ENCODE peak calls at places on chromosomes 4 and X, in nine cellular contexts. A is IMR-90, C is mesendoderm, F is tibial artery, O is adrenal gland, P is upper lobe of right lung, S is esophagus muscularis mucosa, M is endodermal cell, G is colonic mucosa. J is an unnamed sample.

GRCh38 chrX:13099121-13099520 is 54.7 kb upstream of the FAM9C start:
- DNase-seq in A (no peak), C (no peak), F (no peak), O (no peak), P (no peak), S (no peak), M (no peak), G (no peak), J (no peak)

GRCh38 chrX:22053486-22053885 is 21.4 kb downstream of the PHEX start:
- DNase-seq in A (peak; percentile 9), C (no peak), F (no peak), O (no peak), P (no peak), S (no peak), M (no peak), G (no peak), J (no peak)

GRCh38 chrX:152876931-152877840 is 20.7 kb upstream of the ZNF185 start:
- DNase-seq in A (no peak), C (no peak), F (no peak), O (no peak), P (no peak), S (no peak), M (peak; percentile 13), G (no peak), J (no peak)

GRCh38 chr4:121827851-121828250 is 4.2 kb upstream of the CCNA2 start:
- DNase-seq in A (peak; percentile 64), C (no peak), F (no peak), O (no peak), P (no peak), S (no peak), M (no peak), G (no peak), J (no peak)

GRCh38 chrX:102658551-102658950 is 7.3 kb downstream of the GPRASP1 start:
- DNase-seq in A (no peak), C (no peak), F (no peak), O (no peak), P (no peak), S (no peak), M (no peak), G (no peak), J (no peak)

GRCh38 chr4:159070742-159071141 is 32.1 kb upstream of the RAPGEF2 start:
- DNase-seq in A (peak; percentile 74), C (no peak), F (no peak), O (no peak), P (no peak), S (peak; percentile 42), M (no peak), G (no peak), J (peak; percentile 78)

GRCh38 chr4:156765277-156765676 is 206.3 kb downstream of the PDGFC start:
- DNase-seq in A (peak; percentile 28), C (no peak), F (no peak), O (no peak), P (no peak), S (no peak), M (no peak), G (no peak), J (no peak)

GRCh38 chr4:143234153-143234552 is 49.4 kb downstream of the USP38 start:
- DNase-seq in A (peak; percentile 61), C (no peak), F (no peak), O (no peak), P (no peak), S (no peak), M (no peak), G (no peak), J (no peak)

GRCh38 chrX:136714626-136715599 is 65.8 kb downstream of the ARHGEF6 start:
- DNase-seq in A (no peak), C (no peak), F (no peak), O (no peak), P (no peak), S (no peak), M (no peak), G (no peak), J (no peak)

GRCh38 chr4:158895797-158896442 is 127.1 kb downstream of the FNIP2 start:
- DNase-seq in A (peak; percentile 46), C (peak; percentile 81), F (no peak), O (no peak), P (no peak), S (no peak), M (peak; percentile 71), G (peak; percentile 28), J (no peak)

DNA sequence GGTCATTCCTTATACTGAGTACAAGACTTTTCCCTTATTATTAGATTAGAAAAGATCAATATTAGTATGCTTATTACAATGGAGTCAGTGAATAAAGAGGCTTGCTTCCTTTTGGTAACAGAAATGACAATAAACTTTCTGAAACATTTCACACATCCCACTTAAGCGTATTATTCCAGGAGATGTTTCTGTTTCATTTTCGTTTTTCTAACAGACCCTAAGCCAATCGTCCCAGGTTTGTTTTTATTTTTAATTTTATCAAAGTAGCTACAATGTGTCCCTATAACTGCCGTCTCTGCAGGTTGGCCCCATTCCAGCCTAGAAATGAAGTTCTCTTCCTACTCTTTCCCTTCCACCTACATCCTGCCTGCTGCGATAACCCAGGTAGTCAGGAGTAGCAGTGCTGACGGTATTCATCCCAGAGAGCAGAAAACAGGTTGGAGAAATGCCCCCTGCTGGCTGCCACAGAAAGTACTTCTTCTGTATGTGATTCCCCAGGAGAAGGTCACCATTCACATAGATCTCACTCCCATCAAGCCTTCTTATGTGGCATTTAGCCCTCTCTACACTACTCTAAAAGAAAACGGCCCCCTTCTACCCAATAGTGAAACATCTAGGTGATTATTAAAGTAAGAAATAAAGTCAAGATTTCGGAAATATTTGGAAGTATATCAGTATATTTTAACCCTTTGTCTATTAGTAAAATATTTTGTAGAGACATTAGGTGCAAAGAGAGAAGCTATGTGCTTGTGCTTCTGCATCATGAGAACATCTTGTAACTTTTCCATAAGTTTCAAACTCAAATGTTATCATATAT is 40.4 kb downstream of the ENPEP start:
- DNase-seq in A (peak; percentile 51), C (peak; percentile 89), F (peak; percentile 70), O (peak; percentile 91), P (peak; percentile 73), S (no peak), M (peak; percentile 94), G (peak; percentile 85), J (peak; percentile 66)
- H3K4me3 ChIP-seq in A (peak overlapping the region; percentile 39), C (no peak overlapping the region), F (peak overlapping the region; percentile 40), O (no peak overlapping the region), P (peak overlapping the region; percentile 52), S (peak overlapping the region; percentile 50), M (no peak overlapping the region), G (peak overlapping the region; percentile 32), J (peak overlapping the region; percentile 38)

GRCh38 chr4:128820631-128821119 is 11.2 kb downstream of the JADE1 start:
- DNase-seq in A (no peak), C (no peak), F (no peak), O (no peak), P (no peak), S (no peak), M (no peak), G (no peak), J (no peak)

GRCh38 chr4:128819082-128819742 is 9.7 kb downstream of the JADE1 start:
- DNase-seq in A (peak; percentile 33), C (peak; percentile 55), F (no peak), O (no peak), P (no peak), S (no peak), M (no peak), G (no peak), J (no peak)

GRCh38 chr4:128823025-128823661 is 13.6 kb downstream of the JADE1 start:
- DNase-seq in A (peak; percentile 98), C (no peak), F (no peak), O (no peak), P (no peak), S (no peak), M (no peak), G (no peak), J (no peak)

GRCh38 chr4:128821151-128821550 is 11.7 kb downstream of the JADE1 start:
- DNase-seq in A (no peak), C (peak; percentile 88), F (no peak), O (no peak), P (no peak), S (no peak), M (no peak), G (no peak), J (no peak)

DNA sequence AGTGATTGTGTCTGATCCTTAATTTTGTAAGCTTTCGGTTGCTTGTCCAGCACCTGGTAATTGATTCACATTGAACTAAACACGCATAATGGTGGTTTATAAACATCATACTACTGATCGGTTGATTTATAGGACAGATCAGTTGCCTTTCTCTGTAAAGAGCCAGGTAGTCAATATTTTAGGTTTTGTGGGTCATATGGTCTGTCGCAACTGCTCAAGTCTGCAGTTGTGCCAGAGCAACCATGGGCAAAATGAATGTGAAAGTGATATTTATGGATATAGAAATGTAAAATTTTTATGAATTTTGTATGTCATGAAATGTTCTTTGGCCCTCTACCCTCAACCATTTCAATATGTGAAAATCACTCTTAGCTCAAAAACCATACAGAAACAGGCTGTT is 8.9 kb downstream of the JADE1 start:
- DNase-seq in A (no peak), C (no peak), F (no peak), O (no peak), P (no peak), S (no peak), M (no peak), G (no peak), J (no peak)
- H3K4me1 ChIP-seq in A (peaks cover 10% of the 10 kb centered on the region), C (peaks cover 3% of the 10 kb centered on the region), F (peaks cover 13% of the 10 kb centered on the region), O (peaks cover 5% of the 10 kb centered on the region), P (peaks cover 13% of the 10 kb centered on the region), S (peaks cover 32% of the 10 kb centered on the region), M (peaks cover 10% of the 10 kb centered on the region), G (no peaks in the 10 kb centered on the region), J (peaks cover 10% of the 10 kb centered on the region)

GRCh38 chr4:5893013-5893580 is at the start of gene CRMP1:
- DNase-seq in A (no peak), C (peak; percentile 77), F (no peak), O (no peak), P (no peak), S (no peak), M (peak; percentile 94), G (no peak), J (no peak)
- H3K27me3 ChIP-seq in A (peaks cover 69% of the 10 kb centered on the region), C (peaks cover 15% of the 10 kb centered on the region), F (peaks cover 80% of the 10 kb centered on the region), O (peaks cover 66% of the 10 kb centered on the region), P (peaks cover 59% of the 10 kb centered on the region), S (peaks cover 97% of the 10 kb centered on the region), M (peaks cover 78% of the 10 kb centered on the region), G (peaks cover 45% of the 10 kb centered on the region), J (peaks cover 77% of the 10 kb centered on the region)

GRCh38 chr4:129377131-129377845 is 281.3 kb downstream of the C4orf33 start:
- DNase-seq in A (no peak), C (no peak), F (no peak), O (no peak), P (no peak), S (no peak), M (no peak), G (no peak), J (no peak)
- H3K4me3 ChIP-seq in A (no peak overlapping the region), C (no peak overlapping the region), F (no peak overlapping the region), O (no peak overlapping the region), P (no peak overlapping the region), S (no peak overlapping the region), M (no peak overlapping the region), G (no peak overlapping the region), J (no peak overlapping the region)

DNA sequence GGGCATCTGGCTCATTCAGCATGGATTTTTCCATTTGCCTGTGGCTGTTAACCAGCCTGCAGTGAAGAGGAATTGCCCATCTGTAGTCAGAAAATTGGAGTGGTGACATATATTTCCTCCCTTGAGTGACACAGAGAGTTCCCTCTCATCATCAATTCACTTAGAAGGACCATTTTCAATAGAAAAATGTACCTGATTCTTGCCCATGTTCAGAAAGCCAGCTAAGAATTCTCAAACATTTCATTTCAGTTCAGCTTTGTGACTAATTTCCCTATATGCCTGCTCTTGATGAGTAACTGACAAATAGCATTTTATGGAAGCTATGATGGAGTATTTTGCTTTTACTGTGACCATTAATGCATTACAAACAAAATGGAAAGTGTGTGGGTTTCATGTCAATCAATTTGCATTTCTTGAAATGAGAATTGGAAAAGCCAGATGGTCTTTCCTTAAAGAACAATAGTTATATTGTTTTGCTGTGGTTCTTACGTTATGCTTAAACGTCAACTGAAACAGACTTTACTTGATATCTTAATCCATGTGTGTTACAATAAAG is 155.9 kb downstream of the NWD2 start:
- DNase-seq in A (no peak), C (no peak), F (no peak), O (no peak), P (no peak), S (no peak), M (no peak), G (no peak), J (no peak)
- H3K4me1 ChIP-seq in A (no peaks in the 10 kb centered on the region), C (no peaks in the 10 kb centered on the region), F (no peaks in the 10 kb centered on the region), O (no peaks in the 10 kb centered on the region), P (no peaks in the 10 kb centered on the region), S (no peaks in the 10 kb centered on the region), M (no peaks in the 10 kb centered on the region), G (no peaks in the 10 kb centered on the region), J (no peaks in the 10 kb centered on the region)

J was measured in RWPE2.